ENCODE peak calls at places on chromosomes 12 and 14, in six cellular contexts. A is CD8-positive, alpha-beta memory T cell; I is left ventricle myocardium inferior; C is uterus; U is spleen; L is kidney epithelial cell. Q is an unnamed sample.

GRCh38 chr12:49890096-49890461 is 13.6 kb downstream of the FAIM2 start:
- DNase-seq in A (no peak), I (no peak), C (no peak), U (no peak), L (no peak), Q (no peak)

GRCh38 chr12:41514907-41515306 is 326.8 kb downstream of the PDZRN4 start:
- DNase-seq in A (no peak), I (no peak), C (no peak), U (no peak), L (no peak), Q (peak; percentile 3)

GRCh38 chr12:23757541-23757962 is 191.9 kb downstream of the SOX5 start:
- DNase-seq in A (no peak), I (no peak), C (no peak), U (no peak), L (no peak), Q (no peak)

GRCh38 chr14:94173471-94173884 is 644 bp upstream of the PPP4R4 start:
- DNase-seq in A (no peak), I (no peak), C (no peak), U (peak; percentile 81), L (peak; percentile 21), Q (no peak)

GRCh38 chr12:122203968-122204828 is 689 bp downstream of the B3GNT4 start:
- DNase-seq in A (no peak), I (no peak), C (no peak), U (no peak), L (no peak), Q (peak; percentile 79)

GRCh38 chr12:52871291-52871961 is 22.6 kb upstream of the KRT78 start:
- DNase-seq in A (no peak), I (no peak), C (peak; percentile 26), U (no peak), L (no peak), Q (no peak)

GRCh38 chr12:54300732-54301427 is at the start of gene NFE2:
- DNase-seq in A (no peak), I (peak; percentile 37), C (no peak), U (peak; percentile 92), L (no peak), Q (peak; percentile 90)

GRCh38 chr14:98704441-98704840 is 567.6 kb downstream of the BCL11B start:
- DNase-seq in A (peak; percentile 50), I (no peak), C (no peak), U (no peak), L (no peak), Q (no peak)

GRCh38 chr12:111166779-111167540 is 201.9 kb downstream of the PHETA1 start:
- DNase-seq in A (no peak), I (peak; percentile 73), C (no peak), U (no peak), L (no peak), Q (no peak)

GRCh38 chr12:31682136-31682962 is 22.9 kb downstream of the ETFBKMT start:
- DNase-seq in A (peak; percentile 61), I (peak; percentile 23), C (peak; percentile 38), U (peak; percentile 83), L (no peak), Q (peak; percentile 72)
- H3K4me3 ChIP-seq in A (no peak overlapping the region), I (no peak overlapping the region), C (no peak overlapping the region), U (no peak overlapping the region), L (no peak overlapping the region), Q (no peak overlapping the region)

GRCh38 chr14:23403908-23404307 is 4.2 kb downstream of the MYH6 start:
- DNase-seq in A (no peak), I (no peak), C (no peak), U (no peak), L (no peak), Q (peak; percentile 28)
- H3K27me3 ChIP-seq in A (no peaks in the 10 kb centered on the region), I (peaks cover 11% of the 10 kb centered on the region), C (no peaks in the 10 kb centered on the region), U (peaks cover 17% of the 10 kb centered on the region), L (peaks cover 6% of the 10 kb centered on the region), Q (peaks cover 2% of the 10 kb centered on the region)

DNA sequence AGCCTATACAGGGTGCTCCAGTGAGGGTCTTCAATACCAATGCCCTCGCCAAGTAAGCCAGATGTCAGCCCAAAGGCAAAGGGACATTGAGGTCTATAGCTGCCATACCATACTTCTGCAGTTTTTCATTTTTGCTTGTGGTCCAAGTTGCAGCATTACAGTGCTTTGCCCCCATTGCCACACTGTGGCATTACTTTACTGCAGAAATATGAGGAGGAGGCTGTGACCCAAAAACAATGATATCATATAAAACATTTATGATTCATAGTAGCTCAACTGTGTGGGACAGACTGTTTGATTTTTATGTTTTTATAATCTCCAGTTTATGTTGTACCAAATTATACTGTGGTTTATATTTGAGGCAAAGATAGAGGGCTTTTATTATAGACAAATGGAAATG is 64.1 kb downstream of the KIAA0586 start:
- DNase-seq in A (no peak), I (no peak), C (no peak), U (no peak), L (no peak), Q (no peak)
- H3K36me3 ChIP-seq in A (peaks cover 5% of the 10 kb centered on the region), I (peaks cover 85% of the 10 kb centered on the region), C (no peaks in the 10 kb centered on the region), U (peaks cover 20% of the 10 kb centered on the region), L (no peaks in the 10 kb centered on the region), Q (peaks cover 3% of the 10 kb centered on the region)

DNA sequence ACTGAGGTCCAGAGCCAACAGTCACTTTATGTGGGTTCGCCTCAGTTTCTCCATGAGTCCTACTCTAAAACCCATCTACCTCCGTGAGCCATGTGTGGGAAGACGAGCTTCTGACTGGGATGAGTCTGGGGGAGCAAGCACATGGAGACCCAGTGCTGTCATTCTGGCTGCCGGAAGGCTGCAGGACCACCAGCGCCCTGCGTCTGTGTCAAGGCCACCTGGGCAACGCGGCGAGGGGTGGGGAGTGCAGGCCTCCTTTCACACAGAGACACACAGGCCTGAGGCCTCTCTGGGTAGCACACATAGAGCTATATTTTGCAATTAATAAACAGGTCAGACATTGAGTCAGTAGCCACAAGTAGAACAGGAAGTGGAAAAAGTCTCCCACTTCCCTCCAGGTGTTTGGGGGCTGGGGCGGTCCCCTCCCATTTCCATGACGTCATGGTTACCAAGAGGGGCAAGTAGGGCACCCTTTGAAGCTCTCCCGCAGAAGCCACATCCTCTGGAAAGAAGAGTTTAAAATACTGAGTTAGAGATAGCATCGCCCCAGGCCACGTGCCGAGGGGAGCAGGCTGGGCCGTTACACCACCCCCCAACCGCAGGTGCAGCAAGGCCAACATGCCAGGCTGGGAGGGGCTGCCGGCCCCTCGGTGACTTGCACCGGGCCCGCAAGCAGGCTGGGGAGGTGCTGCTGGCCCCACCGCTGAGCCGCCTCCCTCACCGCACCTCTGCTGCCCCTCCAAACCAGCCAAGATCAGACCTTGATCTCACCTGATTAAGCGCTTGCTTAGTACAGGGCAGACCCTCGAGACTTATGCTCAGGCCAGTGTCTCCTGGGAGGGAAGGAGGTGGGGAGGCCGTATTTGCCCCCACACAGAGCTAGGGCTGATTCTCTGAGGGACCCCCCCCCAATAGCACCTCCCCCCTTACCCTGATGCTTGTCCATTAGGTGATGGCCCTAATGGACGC is 32.7 kb downstream of the DAD1 start:
- DNase-seq in A (peak; percentile 100), I (no peak), C (peak; percentile 65), U (peak; percentile 97), L (peak; percentile 83), Q (peak; percentile 64)
- H3K4me3 ChIP-seq in A (peak overlapping the region; percentile 69), I (peak overlapping the region; percentile 49), C (peak overlapping the region; percentile 22), U (no peak overlapping the region), L (no peak overlapping the region), Q (no peak overlapping the region)

GRCh38 chr12:27995406-27995805 is 22.9 kb upstream of the PTHLH start:
- DNase-seq in A (no peak), I (no peak), C (no peak), U (no peak), L (no peak), Q (no peak)

GRCh38 chr12:27998170-27999110 is 25.9 kb upstream of the PTHLH start:
- DNase-seq in A (no peak), I (no peak), C (no peak), U (no peak), L (no peak), Q (no peak)

GRCh38 chr12:27999521-27999920 is 27.0 kb upstream of the PTHLH start:
- DNase-seq in A (no peak), I (no peak), C (no peak), U (no peak), L (no peak), Q (no peak)

GRCh38 chr12:27999970-28000369 is 27.4 kb upstream of the PTHLH start:
- DNase-seq in A (no peak), I (no peak), C (no peak), U (no peak), L (no peak), Q (no peak)

GRCh38 chr12:27996761-27997160 is 24.2 kb upstream of the PTHLH start:
- DNase-seq in A (no peak), I (no peak), C (no peak), U (no peak), L (no peak), Q (no peak)
- H3K27me3 ChIP-seq in A (no peaks in the 10 kb centered on the region), I (no peaks in the 10 kb centered on the region), C (no peaks in the 10 kb centered on the region), U (no peaks in the 10 kb centered on the region), L (no peaks in the 10 kb centered on the region), Q (no peaks in the 10 kb centered on the region)

GRCh38 chr12:130446846-130447654 is 109.4 kb downstream of the PIWIL1 start:
- DNase-seq in A (no peak), I (no peak), C (no peak), U (no peak), L (no peak), Q (no peak)
- H3K36me3 ChIP-seq in A (no peaks in the 10 kb centered on the region), I (no peaks in the 10 kb centered on the region), C (no peaks in the 10 kb centered on the region), U (no peaks in the 10 kb centered on the region), L (no peaks in the 10 kb centered on the region), Q (no peaks in the 10 kb centered on the region)

DNA sequence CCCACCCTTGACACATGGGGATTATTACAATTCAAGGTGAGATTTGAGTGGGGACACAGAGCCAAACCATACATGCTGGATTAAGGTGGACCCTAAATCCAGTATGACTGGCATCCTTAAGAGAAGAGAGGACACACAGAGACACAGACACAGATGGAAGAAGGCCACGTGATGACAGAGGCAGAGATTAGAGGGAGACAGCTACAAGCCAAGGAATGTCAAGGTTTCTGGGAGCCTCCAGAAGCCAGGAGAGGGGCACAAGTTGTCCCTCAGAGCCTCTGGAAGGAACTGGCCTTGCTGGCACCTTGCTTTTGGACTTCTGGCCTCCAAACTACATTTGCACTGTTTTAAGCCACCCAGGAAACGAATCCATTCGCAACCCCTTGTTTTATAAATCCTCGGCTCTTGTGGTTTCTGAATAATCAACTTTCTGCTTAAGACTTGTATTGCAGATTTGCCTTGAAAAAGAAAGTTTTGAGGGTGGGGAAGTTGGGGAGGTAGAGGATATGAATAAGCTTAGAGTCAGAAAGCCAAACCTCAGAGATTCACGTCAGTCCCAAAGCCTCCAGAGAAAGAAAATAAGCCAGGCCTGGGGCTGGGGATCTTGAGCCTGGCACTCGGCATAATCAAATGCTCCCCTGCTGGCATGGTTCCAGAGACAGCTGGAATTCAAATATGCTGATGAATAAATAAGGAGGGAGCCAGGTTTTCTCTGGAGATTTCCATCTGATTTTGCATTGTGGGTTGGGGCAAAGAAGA is 224.2 kb upstream of the PWP1 start:
- DNase-seq in A (no peak), I (no peak), C (no peak), U (peak; percentile 9), L (peak; percentile 19), Q (no peak)
- H3K4me3 ChIP-seq in A (no peak overlapping the region), I (no peak overlapping the region), C (no peak overlapping the region), U (no peak overlapping the region), L (no peak overlapping the region), Q (no peak overlapping the region)

GRCh38 chr12:109710747-109711595 is 2.7 kb upstream of the FAM222A start:
- DNase-seq in A (no peak), I (no peak), C (no peak), U (no peak), L (no peak), Q (no peak)
- H3K27me3 ChIP-seq in A (no peaks in the 10 kb centered on the region), I (peaks cover 73% of the 10 kb centered on the region), C (peaks cover 5% of the 10 kb centered on the region), U (peaks cover 49% of the 10 kb centered on the region), L (peaks cover 42% of the 10 kb centered on the region), Q (peaks cover 20% of the 10 kb centered on the region)

Q was measured in H7.